ENCODE peak calls at places on chromosomes 16 and 17, in five cellular contexts. One of them, this sample, is unnamed.

GRCh38 chr17:28279411-28279810 is 39.6 kb upstream of the TMEM97 start:
- DNase-seq in heart right ventricle: no peak
- DNase-seq in stimulated activated effector memory CD8-positive, alpha-beta T cell treated with anti-CD3 and anti-CD28 coated beads, Interleukin-12 subunit alpha, Interleukin-12 subunit beta, amount 100 ng/mL, for 72 hours: no peak
- DNase-seq in tibial nerve: no peak
- DNase-seq in cardiac muscle cell: peak; percentile 6
- DNase-seq in this sample: no peak

GRCh38 chr17:77188084-77189066 is 47.6 kb downstream of the SEC14L1 start:
- DNase-seq in stimulated activated effector memory CD8-positive, alpha-beta T cell treated with anti-CD3 and anti-CD28 coated beads, Interleukin-12 subunit alpha, Interleukin-12 subunit beta, amount 100 ng/mL, for 72 hours: no peak
- DNase-seq in heart right ventricle: no peak
- DNase-seq in tibial nerve: no peak
- DNase-seq in cardiac muscle cell: no peak
- DNase-seq in this sample: peak; percentile 7

GRCh38 chr17:4708436-4708835 is 2.0 kb upstream of the ARRB2 start:
- DNase-seq in tibial nerve: no peak
- DNase-seq in heart right ventricle: no peak
- DNase-seq in cardiac muscle cell: no peak
- DNase-seq in stimulated activated effector memory CD8-positive, alpha-beta T cell treated with anti-CD3 and anti-CD28 coated beads, Interleukin-12 subunit alpha, Interleukin-12 subunit beta, amount 100 ng/mL, for 72 hours: no peak
- DNase-seq in this sample: no peak

GRCh38 chr16:88393034-88393433 is 10.3 kb downstream of the ZNF469 start:
- DNase-seq in heart right ventricle: peak; percentile 62
- DNase-seq in cardiac muscle cell: no peak
- DNase-seq in tibial nerve: no peak
- DNase-seq in stimulated activated effector memory CD8-positive, alpha-beta T cell treated with anti-CD3 and anti-CD28 coated beads, Interleukin-12 subunit alpha, Interleukin-12 subunit beta, amount 100 ng/mL, for 72 hours: no peak
- DNase-seq in this sample: no peak

GRCh38 chr17:64148699-64149098 is 18.8 kb upstream of the ERN1 start:
- DNase-seq in cardiac muscle cell: no peak
- DNase-seq in tibial nerve: no peak
- DNase-seq in stimulated activated effector memory CD8-positive, alpha-beta T cell treated with anti-CD3 and anti-CD28 coated beads, Interleukin-12 subunit alpha, Interleukin-12 subunit beta, amount 100 ng/mL, for 72 hours: no peak
- DNase-seq in heart right ventricle: no peak
- DNase-seq in this sample: no peak

GRCh38 chr16:53080345-53081031 is 25.7 kb downstream of the CHD9 start:
- DNase-seq in tibial nerve: peak; percentile 57
- DNase-seq in heart right ventricle: peak; percentile 51
- DNase-seq in cardiac muscle cell: peak; percentile 90
- DNase-seq in stimulated activated effector memory CD8-positive, alpha-beta T cell treated with anti-CD3 and anti-CD28 coated beads, Interleukin-12 subunit alpha, Interleukin-12 subunit beta, amount 100 ng/mL, for 72 hours: no peak
- DNase-seq in this sample: no peak

GRCh38 chr17:30761058-30761457 is 63.4 kb downstream of the CRLF3 start:
- DNase-seq in cardiac muscle cell: no peak
- DNase-seq in tibial nerve: no peak
- DNase-seq in heart right ventricle: no peak
- DNase-seq in stimulated activated effector memory CD8-positive, alpha-beta T cell treated with anti-CD3 and anti-CD28 coated beads, Interleukin-12 subunit alpha, Interleukin-12 subunit beta, amount 100 ng/mL, for 72 hours: no peak
- DNase-seq in this sample: no peak

GRCh38 chr17:78108726-78109488 is 19.6 kb downstream of the TMC6 start:
- DNase-seq in heart right ventricle: no peak
- DNase-seq in stimulated activated effector memory CD8-positive, alpha-beta T cell treated with anti-CD3 and anti-CD28 coated beads, Interleukin-12 subunit alpha, Interleukin-12 subunit beta, amount 100 ng/mL, for 72 hours: no peak
- DNase-seq in cardiac muscle cell: no peak
- DNase-seq in tibial nerve: no peak
- DNase-seq in this sample: no peak

GRCh38 chr17:64084940-64085649 is 44.8 kb downstream of the ERN1 start:
- DNase-seq in cardiac muscle cell: no peak
- DNase-seq in stimulated activated effector memory CD8-positive, alpha-beta T cell treated with anti-CD3 and anti-CD28 coated beads, Interleukin-12 subunit alpha, Interleukin-12 subunit beta, amount 100 ng/mL, for 72 hours: no peak
- DNase-seq in heart right ventricle: no peak
- DNase-seq in tibial nerve: no peak
- DNase-seq in this sample: no peak

GRCh38 chr16:67945392-67945933 is 1.5 kb upstream of the LCAT start:
- DNase-seq in stimulated activated effector memory CD8-positive, alpha-beta T cell treated with anti-CD3 and anti-CD28 coated beads, Interleukin-12 subunit alpha, Interleukin-12 subunit beta, amount 100 ng/mL, for 72 hours: no peak
- DNase-seq in cardiac muscle cell: no peak
- DNase-seq in tibial nerve: no peak
- DNase-seq in heart right ventricle: no peak
- DNase-seq in this sample: no peak

GRCh38 chr16:4935231-4935855 is 1.6 kb downstream of the PPL start:
- DNase-seq in tibial nerve: peak; percentile 89
- DNase-seq in cardiac muscle cell: peak; percentile 94
- DNase-seq in heart right ventricle: peak; percentile 90
- DNase-seq in stimulated activated effector memory CD8-positive, alpha-beta T cell treated with anti-CD3 and anti-CD28 coated beads, Interleukin-12 subunit alpha, Interleukin-12 subunit beta, amount 100 ng/mL, for 72 hours: no peak
- DNase-seq in this sample: no peak

GRCh38 chr16:29756654-29757053 is 10.9 kb upstream of the C16orf54 start:
- DNase-seq in heart right ventricle: no peak
- DNase-seq in stimulated activated effector memory CD8-positive, alpha-beta T cell treated with anti-CD3 and anti-CD28 coated beads, Interleukin-12 subunit alpha, Interleukin-12 subunit beta, amount 100 ng/mL, for 72 hours: no peak
- DNase-seq in tibial nerve: no peak
- DNase-seq in cardiac muscle cell: peak; percentile 36
- DNase-seq in this sample: no peak

GRCh38 chr17:14299261-14300093 is 1.4 kb upstream of the HS3ST3B1 start:
- DNase-seq in stimulated activated effector memory CD8-positive, alpha-beta T cell treated with anti-CD3 and anti-CD28 coated beads, Interleukin-12 subunit alpha, Interleukin-12 subunit beta, amount 100 ng/mL, for 72 hours: no peak
- DNase-seq in heart right ventricle: peak; percentile 40
- DNase-seq in cardiac muscle cell: peak; percentile 75
- DNase-seq in tibial nerve: no peak
- DNase-seq in this sample: no peak

GRCh38 chr17:13740692-13741091 is 139.0 kb upstream of the HS3ST3A1 start:
- DNase-seq in stimulated activated effector memory CD8-positive, alpha-beta T cell treated with anti-CD3 and anti-CD28 coated beads, Interleukin-12 subunit alpha, Interleukin-12 subunit beta, amount 100 ng/mL, for 72 hours: no peak
- DNase-seq in tibial nerve: no peak
- DNase-seq in heart right ventricle: no peak
- DNase-seq in cardiac muscle cell: peak; percentile 8
- DNase-seq in this sample: no peak

GRCh38 chr16:82061861-82062525 is 26.9 kb downstream of the HSD17B2 start:
- DNase-seq in cardiac muscle cell: peak; percentile 40
- DNase-seq in tibial nerve: no peak
- DNase-seq in stimulated activated effector memory CD8-positive, alpha-beta T cell treated with anti-CD3 and anti-CD28 coated beads, Interleukin-12 subunit alpha, Interleukin-12 subunit beta, amount 100 ng/mL, for 72 hours: no peak
- DNase-seq in heart right ventricle: no peak
- DNase-seq in this sample: no peak

GRCh38 chr16:89564476-89565255 is 4.2 kb downstream of the RPL13 start:
- DNase-seq in stimulated activated effector memory CD8-positive, alpha-beta T cell treated with anti-CD3 and anti-CD28 coated beads, Interleukin-12 subunit alpha, Interleukin-12 subunit beta, amount 100 ng/mL, for 72 hours: no peak
- DNase-seq in cardiac muscle cell: no peak
- DNase-seq in heart right ventricle: no peak
- DNase-seq in tibial nerve: no peak
- DNase-seq in this sample: no peak

GRCh38 chr17:31859487-31860008 is 504 bp upstream of the COPRS start:
- DNase-seq in cardiac muscle cell: no peak
- DNase-seq in heart right ventricle: no peak
- DNase-seq in stimulated activated effector memory CD8-positive, alpha-beta T cell treated with anti-CD3 and anti-CD28 coated beads, Interleukin-12 subunit alpha, Interleukin-12 subunit beta, amount 100 ng/mL, for 72 hours: no peak
- DNase-seq in tibial nerve: no peak
- DNase-seq in this sample: no peak

GRCh38 chr16:68255712-68256111 is 8.6 kb upstream of the SLC7A6 start:
- DNase-seq in stimulated activated effector memory CD8-positive, alpha-beta T cell treated with anti-CD3 and anti-CD28 coated beads, Interleukin-12 subunit alpha, Interleukin-12 subunit beta, amount 100 ng/mL, for 72 hours: no peak
- DNase-seq in cardiac muscle cell: no peak
- DNase-seq in tibial nerve: no peak
- DNase-seq in heart right ventricle: no peak
- DNase-seq in this sample: no peak

GRCh38 chr16:84044108-84044488 is 1.5 kb upstream of the SLC38A8 start:
- DNase-seq in stimulated activated effector memory CD8-positive, alpha-beta T cell treated with anti-CD3 and anti-CD28 coated beads, Interleukin-12 subunit alpha, Interleukin-12 subunit beta, amount 100 ng/mL, for 72 hours: no peak
- DNase-seq in tibial nerve: no peak
- DNase-seq in cardiac muscle cell: peak; percentile 32
- DNase-seq in heart right ventricle: no peak
- DNase-seq in this sample: no peak

This sample was measured in NCI-H774.